ENCODE peak calls at places on chromosomes 12 and 14, in ten cellular contexts. H is iPS-NIHi11; R is NCI-H774; K is stimulated activated CD8-positive, alpha-beta memory T cell treated with anti-CD3 and anti-CD28 coated beads, Interleukin-12 subunit alpha, Interleukin-12 subunit beta, amount 100 ng/mL, for 1 hour; W is IMR-90; J is sigmoid colon; Z is nucleus accumbens; E is astrocyte of the cerebellum; P is cardiac muscle cell; N is fibroblast of mammary gland. X is an unnamed sample.

GRCh38 chr14:89473979-89474378 is 56.9 kb upstream of the FOXN3 start:
- DNase-seq in W (peak), J (no peak), P (no peak), Z (no peak), H (no peak), R (no peak), K (no peak), E (no peak), N (peak), X (no peak)

GRCh38 chr14:104885973-104886689 is 21.1 kb downstream of the CEP170B start:
- DNase-seq in P (no peak), H (peak), J (no peak), E (no peak), K (no peak), R (no peak), W (no peak), Z (no peak), N (no peak), X (no peak)

GRCh38 chr12:87270894-87271293 is 758.3 kb downstream of the C12orf50 start:
- DNase-seq in E (no peak), H (no peak), J (no peak), W (peak), K (no peak), Z (no peak), N (no peak), R (no peak), P (peak), X (no peak)

GRCh38 chr12:116365114-116365513 is 87.6 kb upstream of the MED13L start:
- DNase-seq in J (no peak), H (no peak), P (no peak), K (no peak), E (no peak), Z (no peak), R (no peak), W (no peak), N (no peak), X (no peak)

GRCh38 chr12:14563051-14563450 is 4.6 kb downstream of the PLBD1 start:
- DNase-seq in K (no peak), H (no peak), R (no peak), N (no peak), J (no peak), W (no peak), E (no peak), P (no peak), Z (no peak), X (no peak)

GRCh38 chr14:105142651-105143450 is 25.7 kb downstream of the JAG2 start:
- DNase-seq in J (peak), Z (no peak), P (no peak), R (no peak), H (no peak), K (no peak), E (no peak), W (no peak), N (no peak), X (no peak)

GRCh38 chr12:2248901-2249381 is 196.2 kb downstream of the CACNA1C start:
- DNase-seq in P (no peak), E (no peak), N (peak), Z (no peak), H (no peak), K (no peak), R (peak), W (peak), J (no peak), X (no peak)

GRCh38 chr12:132109741-132110140 is 34.4 kb downstream of the DDX51 start:
- DNase-seq in N (peak), K (no peak), E (no peak), J (no peak), W (peak), R (no peak), P (no peak), Z (no peak), H (no peak), X (no peak)

GRCh38 chr12:127809236-127809635 is 457.7 kb upstream of the TMEM132C start:
- DNase-seq in J (no peak), P (peak), N (peak), R (peak), H (no peak), E (peak), W (no peak), K (no peak), Z (no peak), X (no peak)

GRCh38 chr12:68113644-68114043 is 45.9 kb downstream of the IFNG start:
- DNase-seq in N (no peak), P (no peak), W (no peak), H (peak), Z (no peak), E (no peak), R (no peak), J (no peak), K (no peak), X (no peak)

GRCh38 chr12:105352940-105353635 is 22.6 kb downstream of the C12orf75 start:
- DNase-seq in Z (no peak), H (peak), K (no peak), R (peak), P (peak), N (no peak), J (no peak), W (no peak), E (peak), X (peak)

GRCh38 chr12:75665216-75665615 is 153.8 kb upstream of the KRR1 start:
- DNase-seq in R (no peak), H (no peak), W (no peak), P (no peak), J (no peak), Z (no peak), K (no peak), E (no peak), N (no peak), X (no peak)

GRCh38 chr12:7032990-7033389 is 14.7 kb upstream of the LPCAT3 start:
- DNase-seq in N (no peak), K (no peak), E (no peak), R (no peak), J (no peak), Z (no peak), P (no peak), W (no peak), H (no peak), X (no peak)

GRCh38 chr14:89486505-89486904 is 69.5 kb upstream of the FOXN3 start:
- DNase-seq in Z (no peak), P (no peak), N (no peak), K (no peak), E (no peak), J (no peak), W (no peak), H (no peak), R (no peak), X (no peak)

GRCh38 chr12:67716817-67717216 is 68.3 kb downstream of the DYRK2 start:
- DNase-seq in W (peak), H (peak), K (no peak), N (peak), E (peak), P (peak), Z (no peak), R (no peak), J (no peak), X (no peak)

GRCh38 chr14:64060199-64060545 is 207.4 kb downstream of the SYNE2 start:
- DNase-seq in W (no peak), P (no peak), N (no peak), K (no peak), J (no peak), E (no peak), R (no peak), Z (no peak), H (no peak), X (no peak)